ENCODE peak calls at places on chromosomes 11 and 22, in ten cellular contexts. One of them, this sample, is unnamed.
A peak's percentile ranks its signal among the peaks of the same experiment; 100 is the strongest.

GRCh38 chr22:50529416-50530279 is at the start of gene TYMP:
- DNase-seq in AG09319: no peak
- DNase-seq in non-pigmented ciliary epithelial cell: no peak
- DNase-seq in HCT116: no peak
- DNase-seq in PC-3: peak; percentile 40
- DNase-seq in heart right ventricle: peak; percentile 85
- DNase-seq in stomach: peak; percentile 83
- DNase-seq in Ammon's horn: no peak
- DNase-seq in Calu3: peak; percentile 87
- DNase-seq in activated CD8-positive, alpha-beta memory T cell treated with anti-CD3 and anti-CD28 coated beads for 4 hours: no peak
- DNase-seq in this sample: no peak

GRCh38 chr11:119742263-119742861 is 13.4 kb upstream of the NECTIN1 start:
- DNase-seq in AG09319: no peak
- DNase-seq in non-pigmented ciliary epithelial cell: no peak
- DNase-seq in HCT116: no peak
- DNase-seq in PC-3: no peak
- DNase-seq in heart right ventricle: no peak
- DNase-seq in stomach: no peak
- DNase-seq in Ammon's horn: no peak
- DNase-seq in Calu3: no peak
- DNase-seq in activated CD8-positive, alpha-beta memory T cell treated with anti-CD3 and anti-CD28 coated beads for 4 hours: no peak
- DNase-seq in this sample: no peak

GRCh38 chr11:69138265-69138664 is 17.5 kb upstream of the SMIM38 start:
- DNase-seq in AG09319: no peak
- DNase-seq in non-pigmented ciliary epithelial cell: no peak
- DNase-seq in HCT116: peak; percentile 54
- DNase-seq in PC-3: peak; percentile 65
- DNase-seq in heart right ventricle: no peak
- DNase-seq in stomach: peak; percentile 51
- DNase-seq in Ammon's horn: no peak
- DNase-seq in Calu3: peak; percentile 64
- DNase-seq in activated CD8-positive, alpha-beta memory T cell treated with anti-CD3 and anti-CD28 coated beads for 4 hours: no peak
- DNase-seq in this sample: peak; percentile 10

GRCh38 chr22:19703869-19704268 is 10.4 kb upstream of the SEPTIN5 start:
- DNase-seq in AG09319: no peak
- DNase-seq in non-pigmented ciliary epithelial cell: no peak
- DNase-seq in HCT116: no peak
- DNase-seq in PC-3: no peak
- DNase-seq in heart right ventricle: no peak
- DNase-seq in stomach: no peak
- DNase-seq in Ammon's horn: peak; percentile 6
- DNase-seq in Calu3: no peak
- DNase-seq in activated CD8-positive, alpha-beta memory T cell treated with anti-CD3 and anti-CD28 coated beads for 4 hours: no peak
- DNase-seq in this sample: no peak

GRCh38 chr22:19448076-19448607 is 631 bp upstream of the C22orf39 start:
- DNase-seq in AG09319: no peak
- DNase-seq in non-pigmented ciliary epithelial cell: no peak
- DNase-seq in HCT116: no peak
- DNase-seq in PC-3: peak; percentile 20
- DNase-seq in heart right ventricle: no peak
- DNase-seq in stomach: peak; percentile 28
- DNase-seq in Ammon's horn: peak; percentile 45
- DNase-seq in Calu3: peak; percentile 19
- DNase-seq in activated CD8-positive, alpha-beta memory T cell treated with anti-CD3 and anti-CD28 coated beads for 4 hours: no peak
- DNase-seq in this sample: no peak

GRCh38 chr22:19420321-19420720 is 11.2 kb downstream of the HIRA start:
- DNase-seq in AG09319: no peak
- DNase-seq in non-pigmented ciliary epithelial cell: no peak
- DNase-seq in HCT116: no peak
- DNase-seq in PC-3: no peak
- DNase-seq in heart right ventricle: no peak
- DNase-seq in stomach: no peak
- DNase-seq in Ammon's horn: no peak
- DNase-seq in Calu3: no peak
- DNase-seq in activated CD8-positive, alpha-beta memory T cell treated with anti-CD3 and anti-CD28 coated beads for 4 hours: no peak
- DNase-seq in this sample: no peak

GRCh38 chr22:44729391-44730012 is 22.9 kb upstream of the ARHGAP8 start:
- DNase-seq in AG09319: peak; percentile 15
- DNase-seq in non-pigmented ciliary epithelial cell: no peak
- DNase-seq in HCT116: no peak
- DNase-seq in PC-3: no peak
- DNase-seq in heart right ventricle: peak; percentile 61
- DNase-seq in stomach: no peak
- DNase-seq in Ammon's horn: peak; percentile 80
- DNase-seq in Calu3: no peak
- DNase-seq in activated CD8-positive, alpha-beta memory T cell treated with anti-CD3 and anti-CD28 coated beads for 4 hours: no peak
- DNase-seq in this sample: peak; percentile 16

GRCh38 chr11:128022007-128022368 is 565.4 kb downstream of the ETS1 start:
- DNase-seq in AG09319: no peak
- DNase-seq in non-pigmented ciliary epithelial cell: no peak
- DNase-seq in HCT116: no peak
- DNase-seq in PC-3: peak; percentile 39
- DNase-seq in heart right ventricle: no peak
- DNase-seq in stomach: no peak
- DNase-seq in Ammon's horn: peak; percentile 15
- DNase-seq in Calu3: no peak
- DNase-seq in activated CD8-positive, alpha-beta memory T cell treated with anti-CD3 and anti-CD28 coated beads for 4 hours: no peak
- DNase-seq in this sample: no peak

GRCh38 chr11:18789942-18790341 is 1.7 kb downstream of the PTPN5 start:
- DNase-seq in AG09319: no peak
- DNase-seq in non-pigmented ciliary epithelial cell: no peak
- DNase-seq in HCT116: no peak
- DNase-seq in PC-3: no peak
- DNase-seq in heart right ventricle: no peak
- DNase-seq in stomach: no peak
- DNase-seq in Ammon's horn: no peak
- DNase-seq in Calu3: no peak
- DNase-seq in activated CD8-positive, alpha-beta memory T cell treated with anti-CD3 and anti-CD28 coated beads for 4 hours: no peak
- DNase-seq in this sample: no peak

GRCh38 chr11:100756556-100756955 is 69.5 kb downstream of the ARHGAP42 start:
- DNase-seq in AG09319: no peak
- DNase-seq in non-pigmented ciliary epithelial cell: no peak
- DNase-seq in HCT116: no peak
- DNase-seq in PC-3: no peak
- DNase-seq in heart right ventricle: no peak
- DNase-seq in stomach: no peak
- DNase-seq in Ammon's horn: no peak
- DNase-seq in Calu3: no peak
- DNase-seq in activated CD8-positive, alpha-beta memory T cell treated with anti-CD3 and anti-CD28 coated beads for 4 hours: no peak
- DNase-seq in this sample: no peak

GRCh38 chr22:27534720-27535125 is 266.8 kb downstream of the MN1 start:
- DNase-seq in AG09319: peak; percentile 71
- DNase-seq in non-pigmented ciliary epithelial cell: no peak
- DNase-seq in HCT116: no peak
- DNase-seq in PC-3: no peak
- DNase-seq in heart right ventricle: no peak
- DNase-seq in stomach: no peak
- DNase-seq in Ammon's horn: no peak
- DNase-seq in Calu3: no peak
- DNase-seq in activated CD8-positive, alpha-beta memory T cell treated with anti-CD3 and anti-CD28 coated beads for 4 hours: no peak
- DNase-seq in this sample: peak; percentile 4

GRCh38 chr11:107669893-107670601 is 41.8 kb downstream of the SLN start:
- DNase-seq in AG09319: no peak
- DNase-seq in non-pigmented ciliary epithelial cell: no peak
- DNase-seq in HCT116: no peak
- DNase-seq in PC-3: no peak
- DNase-seq in heart right ventricle: no peak
- DNase-seq in stomach: no peak
- DNase-seq in Ammon's horn: no peak
- DNase-seq in Calu3: no peak
- DNase-seq in activated CD8-positive, alpha-beta memory T cell treated with anti-CD3 and anti-CD28 coated beads for 4 hours: no peak
- DNase-seq in this sample: no peak

GRCh38 chr22:39932918-39933649 is 27.1 kb upstream of the TMA7B start:
- DNase-seq in AG09319: no peak
- DNase-seq in non-pigmented ciliary epithelial cell: no peak
- DNase-seq in HCT116: peak; percentile 35
- DNase-seq in PC-3: peak; percentile 52
- DNase-seq in heart right ventricle: no peak
- DNase-seq in stomach: peak; percentile 71
- DNase-seq in Ammon's horn: no peak
- DNase-seq in Calu3: peak; percentile 58
- DNase-seq in activated CD8-positive, alpha-beta memory T cell treated with anti-CD3 and anti-CD28 coated beads for 4 hours: no peak
- DNase-seq in this sample: no peak

GRCh38 chr22:27692243-27692642 is 109.3 kb downstream of the MN1 start:
- DNase-seq in AG09319: no peak
- DNase-seq in non-pigmented ciliary epithelial cell: no peak
- DNase-seq in HCT116: no peak
- DNase-seq in PC-3: no peak
- DNase-seq in heart right ventricle: no peak
- DNase-seq in stomach: no peak
- DNase-seq in Ammon's horn: no peak
- DNase-seq in Calu3: no peak
- DNase-seq in activated CD8-positive, alpha-beta memory T cell treated with anti-CD3 and anti-CD28 coated beads for 4 hours: no peak
- DNase-seq in this sample: no peak

GRCh38 chr11:66857927-66858185 is 992 bp downstream of the LRFN4 start:
- DNase-seq in AG09319: no peak
- DNase-seq in non-pigmented ciliary epithelial cell: no peak
- DNase-seq in HCT116: no peak
- DNase-seq in PC-3: no peak
- DNase-seq in heart right ventricle: no peak
- DNase-seq in stomach: no peak
- DNase-seq in Ammon's horn: no peak
- DNase-seq in Calu3: no peak
- DNase-seq in activated CD8-positive, alpha-beta memory T cell treated with anti-CD3 and anti-CD28 coated beads for 4 hours: no peak
- DNase-seq in this sample: no peak

GRCh38 chr22:37553725-37554124 is 6.6 kb upstream of the CDC42EP1 start:
- DNase-seq in AG09319: no peak
- DNase-seq in non-pigmented ciliary epithelial cell: no peak
- DNase-seq in HCT116: no peak
- DNase-seq in PC-3: no peak
- DNase-seq in heart right ventricle: no peak
- DNase-seq in stomach: no peak
- DNase-seq in Ammon's horn: no peak
- DNase-seq in Calu3: no peak
- DNase-seq in activated CD8-positive, alpha-beta memory T cell treated with anti-CD3 and anti-CD28 coated beads for 4 hours: no peak
- DNase-seq in this sample: no peak

GRCh38 chr22:32811788-32812187 is 10.3 kb downstream of the TIMP3 start:
- DNase-seq in AG09319: no peak
- DNase-seq in non-pigmented ciliary epithelial cell: no peak
- DNase-seq in HCT116: no peak
- DNase-seq in PC-3: no peak
- DNase-seq in heart right ventricle: no peak
- DNase-seq in stomach: no peak
- DNase-seq in Ammon's horn: no peak
- DNase-seq in Calu3: no peak
- DNase-seq in activated CD8-positive, alpha-beta memory T cell treated with anti-CD3 and anti-CD28 coated beads for 4 hours: no peak
- DNase-seq in this sample: no peak

GRCh38 chr11:58060939-58061672 is 30.4 kb downstream of the OR6Q1 start:
- DNase-seq in AG09319: no peak
- DNase-seq in non-pigmented ciliary epithelial cell: no peak
- DNase-seq in HCT116: no peak
- DNase-seq in PC-3: peak; percentile 18
- DNase-seq in heart right ventricle: no peak
- DNase-seq in stomach: no peak
- DNase-seq in Ammon's horn: no peak
- DNase-seq in Calu3: no peak
- DNase-seq in activated CD8-positive, alpha-beta memory T cell treated with anti-CD3 and anti-CD28 coated beads for 4 hours: no peak
- DNase-seq in this sample: no peak

GRCh38 chr11:75639752-75640151 is 29.1 kb downstream of the MAP6 start:
- DNase-seq in AG09319: peak; percentile 20
- DNase-seq in non-pigmented ciliary epithelial cell: no peak
- DNase-seq in HCT116: no peak
- DNase-seq in PC-3: no peak
- DNase-seq in heart right ventricle: peak; percentile 66
- DNase-seq in stomach: peak; percentile 66
- DNase-seq in Ammon's horn: peak; percentile 96
- DNase-seq in Calu3: no peak
- DNase-seq in activated CD8-positive, alpha-beta memory T cell treated with anti-CD3 and anti-CD28 coated beads for 4 hours: no peak
- DNase-seq in this sample: no peak

GRCh38 chr11:10301656-10302293 is 3.1 kb upstream of the ADM start:
- DNase-seq in AG09319: no peak
- DNase-seq in non-pigmented ciliary epithelial cell: no peak
- DNase-seq in HCT116: no peak
- DNase-seq in PC-3: peak; percentile 66
- DNase-seq in heart right ventricle: no peak
- DNase-seq in stomach: no peak
- DNase-seq in Ammon's horn: no peak
- DNase-seq in Calu3: no peak
- DNase-seq in activated CD8-positive, alpha-beta memory T cell treated with anti-CD3 and anti-CD28 coated beads for 4 hours: no peak
- DNase-seq in this sample: no peak

GRCh38 chr11:64355078-64355940 is 3.7 kb upstream of the RPS6KA4 start:
- DNase-seq in AG09319: peak; percentile 38
- DNase-seq in non-pigmented ciliary epithelial cell: no peak
- DNase-seq in HCT116: peak; percentile 60
- DNase-seq in PC-3: peak; percentile 94
- DNase-seq in heart right ventricle: peak; percentile 82
- DNase-seq in stomach: peak; percentile 85
- DNase-seq in Ammon's horn: peak; percentile 82
- DNase-seq in Calu3: peak; percentile 93
- DNase-seq in activated CD8-positive, alpha-beta memory T cell treated with anti-CD3 and anti-CD28 coated beads for 4 hours: peak; percentile 21
- DNase-seq in this sample: no peak

GRCh38 chr11:19834761-19835160 is 122.1 kb downstream of the NAV2 start:
- DNase-seq in AG09319: no peak
- DNase-seq in non-pigmented ciliary epithelial cell: no peak
- DNase-seq in HCT116: no peak
- DNase-seq in PC-3: no peak
- DNase-seq in heart right ventricle: no peak
- DNase-seq in stomach: no peak
- DNase-seq in Ammon's horn: no peak
- DNase-seq in Calu3: no peak
- DNase-seq in activated CD8-positive, alpha-beta memory T cell treated with anti-CD3 and anti-CD28 coated beads for 4 hours: no peak
- DNase-seq in this sample: no peak

GRCh38 chr11:74742070-74742469 is 6.6 kb upstream of the RNF169 start:
- DNase-seq in AG09319: no peak
- DNase-seq in non-pigmented ciliary epithelial cell: no peak
- DNase-seq in HCT116: no peak
- DNase-seq in PC-3: no peak
- DNase-seq in heart right ventricle: no peak
- DNase-seq in stomach: no peak
- DNase-seq in Ammon's horn: no peak
- DNase-seq in Calu3: no peak
- DNase-seq in activated CD8-positive, alpha-beta memory T cell treated with anti-CD3 and anti-CD28 coated beads for 4 hours: no peak
- DNase-seq in this sample: no peak

GRCh38 chr11:26827567-26828037 is 105.7 kb upstream of the SLC5A12 start:
- DNase-seq in AG09319: no peak
- DNase-seq in non-pigmented ciliary epithelial cell: peak; percentile 63
- DNase-seq in HCT116: no peak
- DNase-seq in PC-3: no peak
- DNase-seq in heart right ventricle: no peak
- DNase-seq in stomach: no peak
- DNase-seq in Ammon's horn: no peak
- DNase-seq in Calu3: no peak
- DNase-seq in activated CD8-positive, alpha-beta memory T cell treated with anti-CD3 and anti-CD28 coated beads for 4 hours: no peak
- DNase-seq in this sample: no peak

GRCh38 chr11:130872513-130872912 is 43.8 kb downstream of the SNX19 start:
- DNase-seq in AG09319: no peak
- DNase-seq in non-pigmented ciliary epithelial cell: no peak
- DNase-seq in HCT116: no peak
- DNase-seq in PC-3: no peak
- DNase-seq in heart right ventricle: no peak
- DNase-seq in stomach: no peak
- DNase-seq in Ammon's horn: no peak
- DNase-seq in Calu3: no peak
- DNase-seq in activated CD8-positive, alpha-beta memory T cell treated with anti-CD3 and anti-CD28 coated beads for 4 hours: no peak
- DNase-seq in this sample: no peak

GRCh38 chr11:75884321-75884720 is 69.3 kb downstream of the UVRAG start:
- DNase-seq in AG09319: no peak
- DNase-seq in non-pigmented ciliary epithelial cell: no peak
- DNase-seq in HCT116: no peak
- DNase-seq in PC-3: no peak
- DNase-seq in heart right ventricle: no peak
- DNase-seq in stomach: no peak
- DNase-seq in Ammon's horn: no peak
- DNase-seq in Calu3: no peak
- DNase-seq in activated CD8-positive, alpha-beta memory T cell treated with anti-CD3 and anti-CD28 coated beads for 4 hours: no peak
- DNase-seq in this sample: no peak

GRCh38 chr11:17164361-17165246 is 43.2 kb downstream of the PIK3C2A start:
- DNase-seq in AG09319: no peak
- DNase-seq in non-pigmented ciliary epithelial cell: no peak
- DNase-seq in HCT116: no peak
- DNase-seq in PC-3: no peak
- DNase-seq in heart right ventricle: no peak
- DNase-seq in stomach: no peak
- DNase-seq in Ammon's horn: no peak
- DNase-seq in Calu3: peak; percentile 45
- DNase-seq in activated CD8-positive, alpha-beta memory T cell treated with anti-CD3 and anti-CD28 coated beads for 4 hours: no peak
- DNase-seq in this sample: no peak

GRCh38 chr22:38353142-38353629 is 36.0 kb upstream of the CSNK1E start:
- DNase-seq in AG09319: peak; percentile 10
- DNase-seq in non-pigmented ciliary epithelial cell: no peak
- DNase-seq in HCT116: peak; percentile 8
- DNase-seq in PC-3: peak; percentile 63
- DNase-seq in heart right ventricle: peak; percentile 80
- DNase-seq in stomach: peak; percentile 85
- DNase-seq in Ammon's horn: peak; percentile 54
- DNase-seq in Calu3: peak; percentile 81
- DNase-seq in activated CD8-positive, alpha-beta memory T cell treated with anti-CD3 and anti-CD28 coated beads for 4 hours: peak; percentile 48
- DNase-seq in this sample: no peak